ENCODE peak calls at places on chromosomes 1 and 21, in eight cellular contexts. One of them, this sample, is unnamed.

GRCh38 chr1:8027748-8028631 is 1.9 kb upstream of the ERRFI1 start:
- DNase-seq in endothelial cell: no peak
- DNase-seq in substantia nigra: no peak
- DNase-seq in stimulated activated CD4-positive, alpha-beta T cell treated with anti-CD3 and anti-CD28 coated beads, Interleukin-1b, Interleukin-23, amount 100 ng/mL, for 4 hours: no peak
- DNase-seq in activated gamma-delta T cell treated with anti-CD3 and anti-CD28 coated beads, Interleukin-2, amount 50 U/mL, for 16 hours: no peak
- DNase-seq in MM.1S: no peak
- DNase-seq in fibroblast of lung: peak
- DNase-seq in NAMALWA: no peak
- DNase-seq in this sample: no peak

GRCh38 chr1:158355773-158356172 is 2.1 kb downstream of the CD1E start:
- DNase-seq in endothelial cell: no peak
- DNase-seq in stimulated activated CD4-positive, alpha-beta T cell treated with anti-CD3 and anti-CD28 coated beads, Interleukin-1b, Interleukin-23, amount 100 ng/mL, for 4 hours: no peak
- DNase-seq in substantia nigra: no peak
- DNase-seq in MM.1S: no peak
- DNase-seq in activated gamma-delta T cell treated with anti-CD3 and anti-CD28 coated beads, Interleukin-2, amount 50 U/mL, for 16 hours: no peak
- DNase-seq in NAMALWA: no peak
- DNase-seq in fibroblast of lung: no peak
- DNase-seq in this sample: no peak

GRCh38 chr1:59877108-59877682 is 49.4 kb downstream of the CYP2J2 start:
- DNase-seq in substantia nigra: no peak
- DNase-seq in endothelial cell: no peak
- DNase-seq in MM.1S: no peak
- DNase-seq in NAMALWA: no peak
- DNase-seq in stimulated activated CD4-positive, alpha-beta T cell treated with anti-CD3 and anti-CD28 coated beads, Interleukin-1b, Interleukin-23, amount 100 ng/mL, for 4 hours: no peak
- DNase-seq in activated gamma-delta T cell treated with anti-CD3 and anti-CD28 coated beads, Interleukin-2, amount 50 U/mL, for 16 hours: no peak
- DNase-seq in fibroblast of lung: no peak
- DNase-seq in this sample: no peak

GRCh38 chr1:44305962-44306422 is 49.1 kb downstream of the ERI3 start:
- DNase-seq in endothelial cell: no peak
- DNase-seq in activated gamma-delta T cell treated with anti-CD3 and anti-CD28 coated beads, Interleukin-2, amount 50 U/mL, for 16 hours: no peak
- DNase-seq in fibroblast of lung: no peak
- DNase-seq in NAMALWA: no peak
- DNase-seq in stimulated activated CD4-positive, alpha-beta T cell treated with anti-CD3 and anti-CD28 coated beads, Interleukin-1b, Interleukin-23, amount 100 ng/mL, for 4 hours: no peak
- DNase-seq in MM.1S: peak
- DNase-seq in substantia nigra: no peak
- DNase-seq in this sample: no peak

GRCh38 chr1:114234408-114235119 is 80.9 kb upstream of the SYT6 start:
- DNase-seq in endothelial cell: no peak
- DNase-seq in NAMALWA: peak
- DNase-seq in substantia nigra: no peak
- DNase-seq in MM.1S: no peak
- DNase-seq in activated gamma-delta T cell treated with anti-CD3 and anti-CD28 coated beads, Interleukin-2, amount 50 U/mL, for 16 hours: no peak
- DNase-seq in stimulated activated CD4-positive, alpha-beta T cell treated with anti-CD3 and anti-CD28 coated beads, Interleukin-1b, Interleukin-23, amount 100 ng/mL, for 4 hours: no peak
- DNase-seq in fibroblast of lung: no peak
- DNase-seq in this sample: no peak

GRCh38 chr1:24186993-24187790 is at the start of gene IFNLR1:
- DNase-seq in endothelial cell: peak
- DNase-seq in MM.1S: peak
- DNase-seq in NAMALWA: peak
- DNase-seq in fibroblast of lung: no peak
- DNase-seq in substantia nigra: no peak
- DNase-seq in stimulated activated CD4-positive, alpha-beta T cell treated with anti-CD3 and anti-CD28 coated beads, Interleukin-1b, Interleukin-23, amount 100 ng/mL, for 4 hours: peak
- DNase-seq in activated gamma-delta T cell treated with anti-CD3 and anti-CD28 coated beads, Interleukin-2, amount 50 U/mL, for 16 hours: peak
- DNase-seq in this sample: no peak

GRCh38 chr1:24707659-24708058 is 37.6 kb upstream of the CLIC4 start:
- DNase-seq in stimulated activated CD4-positive, alpha-beta T cell treated with anti-CD3 and anti-CD28 coated beads, Interleukin-1b, Interleukin-23, amount 100 ng/mL, for 4 hours: no peak
- DNase-seq in activated gamma-delta T cell treated with anti-CD3 and anti-CD28 coated beads, Interleukin-2, amount 50 U/mL, for 16 hours: no peak
- DNase-seq in fibroblast of lung: no peak
- DNase-seq in MM.1S: no peak
- DNase-seq in endothelial cell: no peak
- DNase-seq in substantia nigra: no peak
- DNase-seq in NAMALWA: no peak
- DNase-seq in this sample: no peak

GRCh38 chr1:48670234-48671020 is 106.3 kb downstream of the BEND5 start:
- DNase-seq in stimulated activated CD4-positive, alpha-beta T cell treated with anti-CD3 and anti-CD28 coated beads, Interleukin-1b, Interleukin-23, amount 100 ng/mL, for 4 hours: no peak
- DNase-seq in NAMALWA: no peak
- DNase-seq in MM.1S: no peak
- DNase-seq in fibroblast of lung: no peak
- DNase-seq in endothelial cell: no peak
- DNase-seq in activated gamma-delta T cell treated with anti-CD3 and anti-CD28 coated beads, Interleukin-2, amount 50 U/mL, for 16 hours: no peak
- DNase-seq in substantia nigra: no peak
- DNase-seq in this sample: no peak

GRCh38 chr1:2532485-2533160 is 2.6 kb upstream of the HES5 start:
- DNase-seq in MM.1S: no peak
- DNase-seq in stimulated activated CD4-positive, alpha-beta T cell treated with anti-CD3 and anti-CD28 coated beads, Interleukin-1b, Interleukin-23, amount 100 ng/mL, for 4 hours: no peak
- DNase-seq in NAMALWA: no peak
- DNase-seq in substantia nigra: no peak
- DNase-seq in endothelial cell: no peak
- DNase-seq in fibroblast of lung: no peak
- DNase-seq in activated gamma-delta T cell treated with anti-CD3 and anti-CD28 coated beads, Interleukin-2, amount 50 U/mL, for 16 hours: no peak
- DNase-seq in this sample: no peak

GRCh38 chr1:237146247-237146646 is 104.3 kb downstream of the RYR2 start:
- DNase-seq in NAMALWA: no peak
- DNase-seq in MM.1S: no peak
- DNase-seq in endothelial cell: no peak
- DNase-seq in stimulated activated CD4-positive, alpha-beta T cell treated with anti-CD3 and anti-CD28 coated beads, Interleukin-1b, Interleukin-23, amount 100 ng/mL, for 4 hours: no peak
- DNase-seq in fibroblast of lung: peak
- DNase-seq in substantia nigra: no peak
- DNase-seq in activated gamma-delta T cell treated with anti-CD3 and anti-CD28 coated beads, Interleukin-2, amount 50 U/mL, for 16 hours: no peak
- DNase-seq in this sample: no peak

GRCh38 chr1:151990058-151990855 is 3.4 kb downstream of the S100A10 start:
- DNase-seq in substantia nigra: no peak
- DNase-seq in endothelial cell: no peak
- DNase-seq in fibroblast of lung: no peak
- DNase-seq in MM.1S: no peak
- DNase-seq in stimulated activated CD4-positive, alpha-beta T cell treated with anti-CD3 and anti-CD28 coated beads, Interleukin-1b, Interleukin-23, amount 100 ng/mL, for 4 hours: no peak
- DNase-seq in activated gamma-delta T cell treated with anti-CD3 and anti-CD28 coated beads, Interleukin-2, amount 50 U/mL, for 16 hours: no peak
- DNase-seq in NAMALWA: no peak
- DNase-seq in this sample: no peak

GRCh38 chr1:116424438-116424837 is 51.4 kb downstream of the ATP1A1 start:
- DNase-seq in fibroblast of lung: no peak
- DNase-seq in substantia nigra: no peak
- DNase-seq in endothelial cell: no peak
- DNase-seq in NAMALWA: no peak
- DNase-seq in activated gamma-delta T cell treated with anti-CD3 and anti-CD28 coated beads, Interleukin-2, amount 50 U/mL, for 16 hours: no peak
- DNase-seq in stimulated activated CD4-positive, alpha-beta T cell treated with anti-CD3 and anti-CD28 coated beads, Interleukin-1b, Interleukin-23, amount 100 ng/mL, for 4 hours: no peak
- DNase-seq in MM.1S: no peak
- DNase-seq in this sample: no peak

GRCh38 chr1:15345711-15346355 is 63.9 kb upstream of the EFHD2 start:
- DNase-seq in substantia nigra: no peak
- DNase-seq in NAMALWA: no peak
- DNase-seq in MM.1S: no peak
- DNase-seq in endothelial cell: no peak
- DNase-seq in stimulated activated CD4-positive, alpha-beta T cell treated with anti-CD3 and anti-CD28 coated beads, Interleukin-1b, Interleukin-23, amount 100 ng/mL, for 4 hours: peak
- DNase-seq in activated gamma-delta T cell treated with anti-CD3 and anti-CD28 coated beads, Interleukin-2, amount 50 U/mL, for 16 hours: peak
- DNase-seq in fibroblast of lung: no peak
- DNase-seq in this sample: peak

GRCh38 chr1:20496241-20496661 is 10.2 kb upstream of the CAMK2N1 start:
- DNase-seq in stimulated activated CD4-positive, alpha-beta T cell treated with anti-CD3 and anti-CD28 coated beads, Interleukin-1b, Interleukin-23, amount 100 ng/mL, for 4 hours: no peak
- DNase-seq in activated gamma-delta T cell treated with anti-CD3 and anti-CD28 coated beads, Interleukin-2, amount 50 U/mL, for 16 hours: no peak
- DNase-seq in NAMALWA: no peak
- DNase-seq in endothelial cell: no peak
- DNase-seq in MM.1S: no peak
- DNase-seq in substantia nigra: no peak
- DNase-seq in fibroblast of lung: no peak
- DNase-seq in this sample: peak

GRCh38 chr1:62181531-62181930 is 13.1 kb upstream of the L1TD1 start:
- DNase-seq in activated gamma-delta T cell treated with anti-CD3 and anti-CD28 coated beads, Interleukin-2, amount 50 U/mL, for 16 hours: no peak
- DNase-seq in stimulated activated CD4-positive, alpha-beta T cell treated with anti-CD3 and anti-CD28 coated beads, Interleukin-1b, Interleukin-23, amount 100 ng/mL, for 4 hours: no peak
- DNase-seq in fibroblast of lung: no peak
- DNase-seq in MM.1S: no peak
- DNase-seq in substantia nigra: no peak
- DNase-seq in endothelial cell: no peak
- DNase-seq in NAMALWA: no peak
- DNase-seq in this sample: no peak

GRCh38 chr21:41453198-41453597 is 27.2 kb downstream of the MX1 start:
- DNase-seq in activated gamma-delta T cell treated with anti-CD3 and anti-CD28 coated beads, Interleukin-2, amount 50 U/mL, for 16 hours: no peak
- DNase-seq in stimulated activated CD4-positive, alpha-beta T cell treated with anti-CD3 and anti-CD28 coated beads, Interleukin-1b, Interleukin-23, amount 100 ng/mL, for 4 hours: no peak
- DNase-seq in substantia nigra: no peak
- DNase-seq in endothelial cell: no peak
- DNase-seq in NAMALWA: no peak
- DNase-seq in MM.1S: no peak
- DNase-seq in fibroblast of lung: no peak
- DNase-seq in this sample: no peak

GRCh38 chr1:18581420-18581880 is 49.2 kb upstream of the PAX7 start:
- DNase-seq in substantia nigra: no peak
- DNase-seq in MM.1S: peak
- DNase-seq in endothelial cell: peak
- DNase-seq in fibroblast of lung: no peak
- DNase-seq in stimulated activated CD4-positive, alpha-beta T cell treated with anti-CD3 and anti-CD28 coated beads, Interleukin-1b, Interleukin-23, amount 100 ng/mL, for 4 hours: peak
- DNase-seq in activated gamma-delta T cell treated with anti-CD3 and anti-CD28 coated beads, Interleukin-2, amount 50 U/mL, for 16 hours: no peak
- DNase-seq in NAMALWA: peak
- DNase-seq in this sample: no peak

GRCh38 chr21:36125513-36126121 is 9.3 kb upstream of the CBR3 start:
- DNase-seq in NAMALWA: peak
- DNase-seq in endothelial cell: peak
- DNase-seq in stimulated activated CD4-positive, alpha-beta T cell treated with anti-CD3 and anti-CD28 coated beads, Interleukin-1b, Interleukin-23, amount 100 ng/mL, for 4 hours: peak
- DNase-seq in activated gamma-delta T cell treated with anti-CD3 and anti-CD28 coated beads, Interleukin-2, amount 50 U/mL, for 16 hours: peak
- DNase-seq in fibroblast of lung: peak
- DNase-seq in substantia nigra: no peak
- DNase-seq in MM.1S: peak
- DNase-seq in this sample: no peak

GRCh38 chr1:205505791-205506190 is 1.3 kb downstream of the CDK18 start:
- DNase-seq in endothelial cell: no peak
- DNase-seq in NAMALWA: no peak
- DNase-seq in stimulated activated CD4-positive, alpha-beta T cell treated with anti-CD3 and anti-CD28 coated beads, Interleukin-1b, Interleukin-23, amount 100 ng/mL, for 4 hours: no peak
- DNase-seq in MM.1S: no peak
- DNase-seq in fibroblast of lung: no peak
- DNase-seq in activated gamma-delta T cell treated with anti-CD3 and anti-CD28 coated beads, Interleukin-2, amount 50 U/mL, for 16 hours: no peak
- DNase-seq in substantia nigra: no peak
- DNase-seq in this sample: no peak

GRCh38 chr1:75174031-75174760 is 40.0 kb downstream of the LHX8 start:
- DNase-seq in MM.1S: no peak
- DNase-seq in NAMALWA: no peak
- DNase-seq in fibroblast of lung: no peak
- DNase-seq in endothelial cell: no peak
- DNase-seq in stimulated activated CD4-positive, alpha-beta T cell treated with anti-CD3 and anti-CD28 coated beads, Interleukin-1b, Interleukin-23, amount 100 ng/mL, for 4 hours: no peak
- DNase-seq in activated gamma-delta T cell treated with anti-CD3 and anti-CD28 coated beads, Interleukin-2, amount 50 U/mL, for 16 hours: no peak
- DNase-seq in substantia nigra: no peak
- DNase-seq in this sample: no peak

GRCh38 chr1:3775248-3775497 is 2.6 kb downstream of the SMIM1 start:
- DNase-seq in endothelial cell: no peak
- DNase-seq in NAMALWA: no peak
- DNase-seq in substantia nigra: no peak
- DNase-seq in stimulated activated CD4-positive, alpha-beta T cell treated with anti-CD3 and anti-CD28 coated beads, Interleukin-1b, Interleukin-23, amount 100 ng/mL, for 4 hours: no peak
- DNase-seq in activated gamma-delta T cell treated with anti-CD3 and anti-CD28 coated beads, Interleukin-2, amount 50 U/mL, for 16 hours: no peak
- DNase-seq in MM.1S: no peak
- DNase-seq in fibroblast of lung: no peak
- DNase-seq in this sample: no peak

GRCh38 chr1:93751391-93752250 is 70.0 kb upstream of the BCAR3 start:
- DNase-seq in stimulated activated CD4-positive, alpha-beta T cell treated with anti-CD3 and anti-CD28 coated beads, Interleukin-1b, Interleukin-23, amount 100 ng/mL, for 4 hours: no peak
- DNase-seq in endothelial cell: no peak
- DNase-seq in fibroblast of lung: no peak
- DNase-seq in activated gamma-delta T cell treated with anti-CD3 and anti-CD28 coated beads, Interleukin-2, amount 50 U/mL, for 16 hours: no peak
- DNase-seq in NAMALWA: no peak
- DNase-seq in MM.1S: no peak
- DNase-seq in substantia nigra: no peak
- DNase-seq in this sample: no peak

GRCh38 chr21:34702341-34702807 is 33.6 kb downstream of the CLIC6 start:
- DNase-seq in activated gamma-delta T cell treated with anti-CD3 and anti-CD28 coated beads, Interleukin-2, amount 50 U/mL, for 16 hours: no peak
- DNase-seq in stimulated activated CD4-positive, alpha-beta T cell treated with anti-CD3 and anti-CD28 coated beads, Interleukin-1b, Interleukin-23, amount 100 ng/mL, for 4 hours: no peak
- DNase-seq in fibroblast of lung: peak
- DNase-seq in MM.1S: no peak
- DNase-seq in NAMALWA: no peak
- DNase-seq in substantia nigra: no peak
- DNase-seq in endothelial cell: no peak
- DNase-seq in this sample: peak

GRCh38 chr1:45035631-45036301 is 23.7 kb downstream of the UROD start:
- DNase-seq in NAMALWA: no peak
- DNase-seq in MM.1S: no peak
- DNase-seq in fibroblast of lung: no peak
- DNase-seq in substantia nigra: no peak
- DNase-seq in stimulated activated CD4-positive, alpha-beta T cell treated with anti-CD3 and anti-CD28 coated beads, Interleukin-1b, Interleukin-23, amount 100 ng/mL, for 4 hours: no peak
- DNase-seq in activated gamma-delta T cell treated with anti-CD3 and anti-CD28 coated beads, Interleukin-2, amount 50 U/mL, for 16 hours: no peak
- DNase-seq in endothelial cell: no peak
- DNase-seq in this sample: no peak

GRCh38 chr21:36419996-36420395 is 34.8 kb downstream of the CHAF1B start:
- DNase-seq in stimulated activated CD4-positive, alpha-beta T cell treated with anti-CD3 and anti-CD28 coated beads, Interleukin-1b, Interleukin-23, amount 100 ng/mL, for 4 hours: peak
- DNase-seq in NAMALWA: peak
- DNase-seq in substantia nigra: no peak
- DNase-seq in MM.1S: peak
- DNase-seq in endothelial cell: peak
- DNase-seq in activated gamma-delta T cell treated with anti-CD3 and anti-CD28 coated beads, Interleukin-2, amount 50 U/mL, for 16 hours: no peak
- DNase-seq in fibroblast of lung: peak
- DNase-seq in this sample: peak

GRCh38 chr21:45263534-45263933 is 24.2 kb downstream of the POFUT2 start:
- DNase-seq in MM.1S: no peak
- DNase-seq in endothelial cell: no peak
- DNase-seq in NAMALWA: no peak
- DNase-seq in substantia nigra: no peak
- DNase-seq in activated gamma-delta T cell treated with anti-CD3 and anti-CD28 coated beads, Interleukin-2, amount 50 U/mL, for 16 hours: no peak
- DNase-seq in fibroblast of lung: no peak
- DNase-seq in stimulated activated CD4-positive, alpha-beta T cell treated with anti-CD3 and anti-CD28 coated beads, Interleukin-1b, Interleukin-23, amount 100 ng/mL, for 4 hours: no peak
- DNase-seq in this sample: no peak

GRCh38 chr1:209248649-209249279 is 334.8 kb upstream of the CAMK1G start:
- DNase-seq in fibroblast of lung: peak
- DNase-seq in substantia nigra: no peak
- DNase-seq in activated gamma-delta T cell treated with anti-CD3 and anti-CD28 coated beads, Interleukin-2, amount 50 U/mL, for 16 hours: peak
- DNase-seq in endothelial cell: peak
- DNase-seq in stimulated activated CD4-positive, alpha-beta T cell treated with anti-CD3 and anti-CD28 coated beads, Interleukin-1b, Interleukin-23, amount 100 ng/mL, for 4 hours: no peak
- DNase-seq in MM.1S: peak
- DNase-seq in NAMALWA: peak
- DNase-seq in this sample: no peak